ENCODE peak calls at places on chromosomes 3 and 15, in four cellular contexts. L is IMR-90, V is GM10248, K is astrocyte of the spinal cord. M is an unnamed sample.

GRCh38 chr15:48646364-48646763 is 855 bp upstream of the FBN1 start:
- DNase-seq in V (no peak), L (no peak), K (no peak), M (no peak)

GRCh38 chr3:155435821-155436220 is 142.3 kb upstream of the STRIT1 start:
- DNase-seq in L (no peak), K (no peak), V (no peak), M (no peak)

GRCh38 chr3:105611304-105612192 is 244.8 kb downstream of the ALCAM start:
- DNase-seq in V (no peak), L (no peak), K (no peak), M (no peak)

GRCh38 chr15:96735621-96736020 is 405.1 kb downstream of the NR2F2 start:
- DNase-seq in V (no peak), L (no peak), K (no peak), M (no peak)

GRCh38 chr3:10527295-10528016 is 22.1 kb upstream of the ATP2B2 start:
- DNase-seq in L (no peak), K (no peak), V (no peak), M (no peak)

GRCh38 chr15:65804252-65804931 is 12.3 kb upstream of the DENND4A start:
- DNase-seq in K (no peak), V (no peak), L (peak; percentile 63), M (no peak)

GRCh38 chr3:159252772-159253384 is 451.0 kb downstream of the MFSD1 start:
- DNase-seq in V (peak; percentile 24), L (peak; percentile 41), K (peak; percentile 79), M (peak; percentile 29)

GRCh38 chr3:146165370-146165769 is 4.4 kb upstream of the PLOD2 start:
- DNase-seq in L (peak; percentile 85), V (no peak), K (peak; percentile 80), M (no peak)

GRCh38 chr3:50068134-50068533 is 20.6 kb upstream of the RBM5 start:
- DNase-seq in V (no peak), L (peak; percentile 35), K (peak; percentile 33), M (no peak)

GRCh38 chr3:172142074-172143059 is 103.0 kb downstream of the FNDC3B start:
- DNase-seq in K (peak; percentile 92), V (peak; percentile 53), L (peak; percentile 91), M (peak; percentile 77)

GRCh38 chr3:72753495-72753894 is 94.8 kb downstream of the SHQ1 start:
- DNase-seq in V (no peak), K (no peak), L (no peak), M (no peak)

GRCh38 chr15:73804421-73804820 is 51.3 kb upstream of the INSYN1 start:
- DNase-seq in L (no peak), K (no peak), V (no peak), M (no peak)

GRCh38 chr3:12796171-12797123 is at the start of gene CAND2:
- DNase-seq in L (peak; percentile 37), V (peak; percentile 43), K (peak; percentile 51), M (no peak)

GRCh38 chr3:194518652-194519051 is 31.9 kb upstream of the ATP13A3 start:
- DNase-seq in V (no peak), K (peak; percentile 39), L (peak; percentile 82), M (no peak)

GRCh38 chr3:130380398-130380797 is 34.9 kb downstream of the COL6A5 start:
- DNase-seq in L (no peak), V (no peak), K (no peak), M (no peak)

GRCh38 chr15:85623648-85624047 is 171.1 kb downstream of the KLHL25 start:
- DNase-seq in V (no peak), K (no peak), L (peak; percentile 61), M (no peak)

GRCh38 chr3:14439501-14440167 is 37.2 kb downstream of the SLC6A6 start:
- DNase-seq in K (peak; percentile 79), V (no peak), L (peak; percentile 52), M (no peak)

GRCh38 chr15:29518442-29518841 is 248.8 kb upstream of the NSMCE3 start:
- DNase-seq in V (no peak), K (no peak), L (no peak), M (no peak)

GRCh38 chr3:86969500-86970189 is 21.3 kb downstream of the VGLL3 start:
- DNase-seq in L (peak; percentile 61), V (peak; percentile 54), K (peak; percentile 48), M (no peak)

GRCh38 chr15:80618666-80619481 is 76.2 kb upstream of the ABHD17C start:
- DNase-seq in K (no peak), V (no peak), L (peak; percentile 21), M (no peak)

GRCh38 chr15:80620141-80620540 is 75.0 kb upstream of the ABHD17C start:
- DNase-seq in V (no peak), K (no peak), L (no peak), M (no peak)

GRCh38 chr15:80615783-80616391 is 79.2 kb upstream of the ABHD17C start:
- DNase-seq in V (no peak), K (peak; percentile 18), L (peak; percentile 66), M (no peak)

GRCh38 chr15:80620931-80621330 is 74.2 kb upstream of the ABHD17C start:
- DNase-seq in V (no peak), K (no peak), L (no peak), M (no peak)

GRCh38 chr15:80619677-80620076 is 75.4 kb upstream of the ABHD17C start:
- DNase-seq in L (peak; percentile 43), V (no peak), K (no peak), M (no peak)
- TF ChIP-seq CTCF in L (peak; percentile 33), V (no peak), K (peak; percentile 38), M (no peak)

GRCh38 chr15:70670680-70671079 is 92.7 kb downstream of the UACA start:
- DNase-seq in V (no peak), L (no peak), K (peak; percentile 27), M (no peak)
- TF ChIP-seq CTCF in V (no peak), L (peak; percentile 30), K (peak; percentile 11), M (no peak)

GRCh38 chr3:44186712-44187111 is 55.0 kb upstream of the TOPAZ1 start:
- DNase-seq in V (no peak), K (no peak), L (no peak), M (no peak)
- TF ChIP-seq CTCF in V (no peak), K (no peak), L (no peak), M (no peak)

GRCh38 chr15:59360305-59360704 is 12.4 kb downstream of the MYO1E start:
- DNase-seq in K (no peak), L (no peak), V (no peak), M (no peak)
- TF ChIP-seq CTCF in K (peak; percentile 48), L (peak; percentile 21), V (no peak), M (peak; percentile 66)

GRCh38 chr3:129059311-129059975 is 1.1 kb upstream of the GP9 start:
- DNase-seq in K (no peak), L (no peak), V (no peak), M (no peak)
- TF ChIP-seq CTCF in K (no peak), L (no peak), V (no peak), M (no peak)